ENCODE peak calls at places on chromosomes 11 and 22, in nine cellular contexts. M is SK-N-SH, Q is skeletal muscle cell, P is tibial artery, L is NCI-H460, Z is ecto neural progenitor cell, U is fibroblast of the aortic adventitia, V is NCI-H1930, W is heart left ventricle. A is an unnamed sample.

GRCh38 chr11:111417011-111417765 is 38.1 kb upstream of the POU2AF1 start:
- DNase-seq in M (no peak), Q (no peak), P (no peak), L (no peak), Z (no peak), U (no peak), V (no peak), W (no peak), A (peak; percentile 18)

GRCh38 chr11:119056397-119056999 is 507 bp downstream of the HYOU1 start:
- DNase-seq in M (peak; percentile 78), Q (no peak), P (no peak), L (no peak), Z (no peak), U (no peak), V (no peak), W (peak; percentile 51), A (no peak)

GRCh38 chr11:114237321-114238280 is 58.6 kb upstream of the NNMT start:
- DNase-seq in M (peak; percentile 73), Q (no peak), P (no peak), L (no peak), Z (no peak), U (no peak), V (no peak), W (no peak), A (peak; percentile 46)

GRCh38 chr11:477042-477715 is 27.1 kb downstream of the PTDSS2 start:
- DNase-seq in M (peak; percentile 16), Q (no peak), P (no peak), L (no peak), Z (no peak), U (peak; percentile 17), V (no peak), W (peak; percentile 15), A (no peak)

GRCh38 chr11:75626692-75627536 is 41.9 kb downstream of the MAP6 start:
- DNase-seq in M (peak; percentile 81), Q (no peak), P (no peak), L (no peak), Z (no peak), U (peak; percentile 20), V (no peak), W (no peak), A (peak; percentile 39)

GRCh38 chr22:30250713-30251267 is 4.2 kb upstream of the LIF start:
- DNase-seq in M (peak; percentile 55), Q (no peak), P (no peak), L (no peak), Z (no peak), U (peak; percentile 49), V (no peak), W (no peak), A (peak; percentile 55)

GRCh38 chr11:132685174-132685611 is 847.1 kb downstream of the OPCML start:
- DNase-seq in M (no peak), Q (peak; percentile 36), P (no peak), L (no peak), Z (no peak), U (no peak), V (no peak), W (peak; percentile 30), A (no peak)

GRCh38 chr11:96054870-96055705 is 131.2 kb upstream of the MTMR2 start:
- DNase-seq in M (peak; percentile 38), Q (no peak), P (no peak), L (peak; percentile 33), Z (no peak), U (peak; percentile 67), V (peak; percentile 44), W (no peak), A (peak; percentile 68)

GRCh38 chr11:73240190-73240781 is 22.2 kb downstream of the P2RY2 start:
- DNase-seq in M (no peak), Q (no peak), P (peak; percentile 86), L (no peak), Z (no peak), U (peak; percentile 92), V (no peak), W (peak; percentile 97), A (peak; percentile 72)

GRCh38 chr22:29396126-29396525 is 7.8 kb upstream of the AP1B1 start:
- DNase-seq in M (no peak), Q (no peak), P (no peak), L (no peak), Z (no peak), U (no peak), V (no peak), W (no peak), A (no peak)

GRCh38 chr11:48006301-48006992 is 26.1 kb downstream of the PTPRJ start:
- DNase-seq in M (no peak), Q (peak; percentile 35), P (peak; percentile 49), L (no peak), Z (no peak), U (peak; percentile 85), V (no peak), W (no peak), A (peak; percentile 86)

GRCh38 chr22:48798281-48799226 is 1029.1 kb downstream of the BRD1 start:
- DNase-seq in M (no peak), Q (no peak), P (no peak), L (no peak), Z (peak; percentile 42), U (no peak), V (no peak), W (no peak), A (no peak)

GRCh38 chr11:2198621-2199365 is 27.2 kb upstream of the TH start:
- DNase-seq in M (no peak), Q (no peak), P (no peak), L (no peak), Z (no peak), U (no peak), V (no peak), W (peak; percentile 9), A (no peak)

GRCh38 chr22:39448205-39449054 is 8.4 kb upstream of the MGAT3 start:
- DNase-seq in M (no peak), Q (no peak), P (no peak), L (no peak), Z (no peak), U (no peak), V (no peak), W (no peak), A (no peak)

GRCh38 chr11:99422581-99423434 is 402.1 kb downstream of the CNTN5 start:
- DNase-seq in M (no peak), Q (peak; percentile 2), P (no peak), L (peak; percentile 8), Z (no peak), U (no peak), V (no peak), W (no peak), A (no peak)

GRCh38 chr11:70029115-70029830 is 48.8 kb upstream of the ANO1 start:
- DNase-seq in M (no peak), Q (no peak), P (no peak), L (no peak), Z (peak; percentile 40), U (no peak), V (no peak), W (no peak), A (no peak)

GRCh38 chr11:43545610-43546009 is 134.9 kb upstream of the HSD17B12 start:
- DNase-seq in M (no peak), Q (no peak), P (no peak), L (no peak), Z (no peak), U (no peak), V (no peak), W (no peak), A (peak; percentile 3)

GRCh38 chr11:108069947-108070346 is 51.4 kb upstream of the ACAT1 start:
- DNase-seq in M (no peak), Q (peak; percentile 17), P (no peak), L (no peak), Z (no peak), U (peak; percentile 70), V (no peak), W (no peak), A (peak; percentile 68)

GRCh38 chr11:119796363-119797060 is 67.5 kb upstream of the NECTIN1 start:
- DNase-seq in M (no peak), Q (no peak), P (no peak), L (no peak), Z (no peak), U (no peak), V (no peak), W (no peak), A (no peak)

GRCh38 chr22:26565889-26566288 is 24.0 kb downstream of the TPST2 start:
- DNase-seq in M (no peak), Q (no peak), P (no peak), L (no peak), Z (no peak), U (no peak), V (no peak), W (no peak), A (no peak)

GRCh38 chr22:50683086-50683993 is 10.7 kb downstream of the SHANK3 start:
- DNase-seq in M (peak; percentile 73), Q (no peak), P (no peak), L (no peak), Z (no peak), U (no peak), V (no peak), W (no peak), A (no peak)

GRCh38 chr11:44309483-44310197 is at the start of gene ALX4:
- DNase-seq in M (peak; percentile 74), Q (no peak), P (no peak), L (peak; percentile 26), Z (peak; percentile 84), U (no peak), V (peak; percentile 80), W (no peak), A (no peak)

GRCh38 chr11:101241160-101241795 is 111.7 kb upstream of the PGR start:
- DNase-seq in M (no peak), Q (no peak), P (no peak), L (no peak), Z (no peak), U (no peak), V (no peak), W (no peak), A (no peak)

GRCh38 chr22:30830907-30831306 is 136.2 kb downstream of the OSBP2 start:
- DNase-seq in M (no peak), Q (peak; percentile 74), P (no peak), L (peak; percentile 81), Z (no peak), U (peak; percentile 99), V (no peak), W (peak; percentile 59), A (peak; percentile 87)

GRCh38 chr11:129146196-129146595 is 45.9 kb downstream of the ARHGAP32 start:
- DNase-seq in M (no peak), Q (no peak), P (no peak), L (peak; percentile 46), Z (no peak), U (peak; percentile 25), V (no peak), W (no peak), A (peak; percentile 21)

GRCh38 chr22:19879996-19880785 is 25.5 kb upstream of the GNB1L start:
- DNase-seq in M (peak; percentile 36), Q (no peak), P (peak; percentile 54), L (no peak), Z (no peak), U (no peak), V (no peak), W (no peak), A (no peak)

GRCh38 chr11:613369-613968 is 2.3 kb downstream of the IRF7 start:
- DNase-seq in M (peak; percentile 88), Q (no peak), P (peak; percentile 83), L (no peak), Z (peak; percentile 85), U (no peak), V (peak; percentile 46), W (peak; percentile 59), A (peak; percentile 34)